ENCODE peak calls at places on chromosomes 2 and 18, in ten cellular contexts. F is HAP-1; O is body of pancreas; Z is brain pericyte; B is upper lobe of left lung; P is HTR-8/SVneo; K is NCI-H748 treated with DMSO at 0.1 percent for 48 hours; W is GM10248; J is activated T-cell treated with anti-CD3 and anti-CD28 coated beads, Interleukin-2, amount 50 U/mL, for 1 hour; G is CD8-positive, alpha-beta memory T cell. Y is an unnamed sample.

GRCh38 chr2:15800489-15801329 is 139.6 kb upstream of the MYCN start:
- DNase-seq in F (no peak), O (no peak), Z (no peak), B (no peak), P (no peak), K (no peak), W (no peak), J (no peak), G (no peak), Y (peak)

GRCh38 chr2:52335727-52336126 is 1303.8 kb upstream of the NRXN1 start:
- DNase-seq in F (no peak), O (no peak), Z (no peak), B (no peak), P (no peak), K (no peak), W (no peak), J (no peak), G (no peak), Y (no peak)

GRCh38 chr2:192011196-192011595 is 164.3 kb upstream of the CAVIN2 start:
- DNase-seq in F (no peak), O (no peak), Z (peak), B (no peak), P (no peak), K (no peak), W (no peak), J (no peak), G (no peak), Y (no peak)

GRCh38 chr2:25983735-25984134 is 1.4 kb upstream of the KIF3C start:
- DNase-seq in F (no peak), O (no peak), Z (no peak), B (no peak), P (no peak), K (no peak), W (no peak), J (no peak), G (no peak), Y (no peak)

GRCh38 chr2:26170795-26171194 is 2.1 kb upstream of the GAREM2 start:
- DNase-seq in F (no peak), O (no peak), Z (no peak), B (no peak), P (no peak), K (no peak), W (no peak), J (no peak), G (no peak), Y (no peak)

GRCh38 chr18:37946324-37946723 is 380.7 kb upstream of the CELF4 start:
- DNase-seq in F (no peak), O (no peak), Z (no peak), B (no peak), P (no peak), K (no peak), W (no peak), J (no peak), G (no peak), Y (no peak)

GRCh38 chr18:27184115-27185024 is 738 bp downstream of the CHST9 start:
- DNase-seq in F (no peak), O (no peak), Z (no peak), B (no peak), P (no peak), K (peak), W (peak), J (no peak), G (no peak), Y (no peak)

GRCh38 chr2:234917245-234917975 is 34.4 kb upstream of the SH3BP4 start:
- DNase-seq in F (peak), O (no peak), Z (no peak), B (no peak), P (no peak), K (no peak), W (no peak), J (no peak), G (no peak), Y (no peak)

GRCh38 chr18:24488824-24489493 is 28.5 kb downstream of the HRH4 start:
- DNase-seq in F (peak), O (no peak), Z (no peak), B (no peak), P (peak), K (peak), W (peak), J (no peak), G (peak), Y (no peak)

GRCh38 chr2:231369580-231370428 is 25.7 kb upstream of the B3GNT7 start:
- DNase-seq in F (no peak), O (no peak), Z (peak), B (no peak), P (no peak), K (no peak), W (no peak), J (no peak), G (no peak), Y (no peak)

GRCh38 chr2:215879977-215880940 is 133.1 kb downstream of the MREG start:
- DNase-seq in F (no peak), O (no peak), Z (peak), B (no peak), P (no peak), K (no peak), W (no peak), J (no peak), G (no peak), Y (no peak)

GRCh38 chr2:158686166-158686792 is 108.8 kb upstream of the DAPL1 start:
- DNase-seq in F (no peak), O (no peak), Z (no peak), B (no peak), P (no peak), K (no peak), W (no peak), J (no peak), G (no peak), Y (no peak)

GRCh38 chr2:170305711-170306110 is 127.8 kb downstream of the MYO3B start:
- DNase-seq in F (no peak), O (no peak), Z (no peak), B (no peak), P (no peak), K (no peak), W (no peak), J (no peak), G (no peak), Y (no peak)

GRCh38 chr2:95058989-95059601 is 33.6 kb downstream of the MAL start:
- DNase-seq in F (no peak), O (peak), Z (no peak), B (peak), P (no peak), K (no peak), W (no peak), J (no peak), G (no peak), Y (no peak)

GRCh38 chr2:196368546-196369225 is 197.3 kb upstream of the STK17B start:
- DNase-seq in F (no peak), O (no peak), Z (no peak), B (no peak), P (no peak), K (no peak), W (no peak), J (no peak), G (no peak), Y (no peak)

GRCh38 chr2:191942114-191943103 is 95.5 kb upstream of the CAVIN2 start:
- DNase-seq in F (no peak), O (no peak), Z (no peak), B (no peak), P (no peak), K (no peak), W (no peak), J (no peak), G (no peak), Y (no peak)

GRCh38 chr2:150526827-150527226 is 39.4 kb upstream of the RND3 start:
- DNase-seq in F (no peak), O (no peak), Z (peak), B (no peak), P (peak), K (no peak), W (no peak), J (no peak), G (no peak), Y (peak)

GRCh38 chr2:236177604-236177966 is 9.4 kb upstream of the GBX2 start:
- DNase-seq in F (peak), O (peak), Z (no peak), B (no peak), P (no peak), K (peak), W (no peak), J (no peak), G (no peak), Y (no peak)

GRCh38 chr2:201470821-201471731 is 19.5 kb downstream of the STRADB start:
- DNase-seq in F (no peak), O (no peak), Z (no peak), B (no peak), P (no peak), K (no peak), W (no peak), J (no peak), G (no peak), Y (no peak)

GRCh38 chr2:231357048-231357447 is 38.5 kb upstream of the B3GNT7 start:
- DNase-seq in F (no peak), O (no peak), Z (no peak), B (no peak), P (no peak), K (no peak), W (no peak), J (no peak), G (no peak), Y (no peak)

GRCh38 chr2:105802587-105802986 is 57.9 kb downstream of the NCK2 start:
- DNase-seq in F (no peak), O (no peak), Z (no peak), B (no peak), P (no peak), K (no peak), W (peak), J (peak), G (peak), Y (no peak)

GRCh38 chr2:43084699-43085091 is 141.7 kb downstream of the ZFP36L2 start:
- DNase-seq in F (no peak), O (peak), Z (no peak), B (no peak), P (no peak), K (no peak), W (no peak), J (no peak), G (no peak), Y (no peak)

GRCh38 chr2:19944205-19944845 is 42.5 kb upstream of the TTC32 start:
- DNase-seq in F (no peak), O (no peak), Z (no peak), B (no peak), P (no peak), K (no peak), W (no peak), J (no peak), G (no peak), Y (no peak)

GRCh38 chr18:13120967-13121586 is 97.5 kb upstream of the LDLRAD4 start:
- DNase-seq in F (no peak), O (no peak), Z (no peak), B (no peak), P (no peak), K (no peak), W (no peak), J (no peak), G (no peak), Y (peak)

GRCh38 chr2:7773362-7773973 is 856.3 kb downstream of the RNF144A start:
- DNase-seq in F (no peak), O (peak), Z (no peak), B (peak), P (no peak), K (no peak), W (peak), J (no peak), G (peak), Y (no peak)

GRCh38 chr2:230751062-230751461 is 38.4 kb downstream of the CAB39 start:
- DNase-seq in F (no peak), O (no peak), Z (no peak), B (no peak), P (no peak), K (no peak), W (no peak), J (no peak), G (no peak), Y (no peak)

GRCh38 chr2:140695163-140695562 is 1435.7 kb downstream of the LRP1B start:
- DNase-seq in F (no peak), O (no peak), Z (no peak), B (no peak), P (no peak), K (no peak), W (no peak), J (no peak), G (no peak), Y (peak)

GRCh38 chr18:9417081-9417841 is 58.1 kb upstream of the RALBP1 start:
- DNase-seq in F (peak), O (no peak), Z (no peak), B (no peak), P (no peak), K (no peak), W (no peak), J (no peak), G (no peak), Y (peak)

GRCh38 chr2:128228894-128229293 is 89.8 kb downstream of the HS6ST1 start:
- DNase-seq in F (no peak), O (no peak), Z (no peak), B (no peak), P (no peak), K (peak), W (no peak), J (no peak), G (no peak), Y (no peak)

Y was measured in retinal pigment epithelial cell.